ENCODE peak calls at places on chromosomes 5 and 9, in seven cellular contexts. L, J, R, Z, E, I and W are unnamed samples.

GRCh38 chr5:146342882-146343865 is 4.5 kb downstream of the POU4F3 start:
- DNase-seq in Z (no peak), L (no peak), I (no peak), J (no peak), E (no peak), R (no peak), W (no peak)

GRCh38 chr5:132800545-132800944 is 12.6 kb upstream of the SOWAHA start:
- DNase-seq in I (no peak), Z (no peak), J (no peak), R (no peak), E (no peak), L (no peak), W (no peak)

GRCh38 chr9:94586316-94586715 is 7.3 kb downstream of the FBP2 start:
- DNase-seq in L (no peak), Z (peak; percentile 4), I (peak; percentile 3), J (no peak), R (no peak), E (no peak), W (no peak)

GRCh38 chr9:72633966-72634365 is 112.6 kb downstream of the TMC1 start:
- DNase-seq in Z (peak; percentile 24), L (peak; percentile 15), I (peak; percentile 91), R (no peak), E (peak; percentile 74), J (no peak), W (no peak)

GRCh38 chr5:96388186-96388585 is 44.9 kb downstream of the PCSK1 start:
- DNase-seq in L (no peak), R (no peak), I (peak; percentile 84), E (no peak), J (no peak), Z (peak; percentile 39), W (no peak)

GRCh38 chr9:135563858-135564257 is 2.3 kb downstream of the PAEP start:
- DNase-seq in R (no peak), L (no peak), J (no peak), Z (no peak), E (no peak), I (no peak), W (no peak)

GRCh38 chr5:90640484-90641059 is 82.0 kb downstream of the ADGRV1 start:
- DNase-seq in Z (no peak), L (no peak), E (peak; percentile 33), R (peak; percentile 36), J (no peak), I (no peak), W (peak; percentile 6)

GRCh38 chr9:89718176-89718575 is 113.4 kb downstream of the GADD45G start:
- DNase-seq in R (no peak), L (no peak), E (no peak), J (no peak), Z (no peak), I (no peak), W (no peak)

GRCh38 chr9:135701067-135701967 is 668 bp upstream of the KCNT1 start:
- DNase-seq in Z (no peak), E (no peak), I (no peak), R (no peak), L (no peak), J (no peak), W (peak; percentile 62)

GRCh38 chr9:88733651-88734470 is 198.9 kb downstream of the NXNL2 start:
- DNase-seq in J (no peak), Z (peak; percentile 82), E (peak; percentile 78), I (peak; percentile 97), R (no peak), L (no peak), W (no peak)

GRCh38 chr9:96491079-96491879 is 41.3 kb downstream of the HABP4 start:
- DNase-seq in I (no peak), Z (peak; percentile 67), E (no peak), J (no peak), L (peak; percentile 35), R (no peak), W (no peak)

GRCh38 chr9:15468113-15468512 is 42.7 kb downstream of the PSIP1 start:
- DNase-seq in I (peak; percentile 19), Z (no peak), J (no peak), E (no peak), L (no peak), R (no peak), W (no peak)

GRCh38 chr5:170105643-170106611 is at the start of gene FOXI1:
- DNase-seq in R (no peak), Z (no peak), I (no peak), L (no peak), E (no peak), J (peak; percentile 17), W (no peak)

GRCh38 chr5:38793099-38793498 is 52.7 kb upstream of the OSMR start:
- DNase-seq in R (no peak), L (no peak), Z (no peak), I (no peak), E (no peak), J (no peak), W (no peak)

GRCh38 chr9:4762108-4762888 is 21.3 kb upstream of the AK3 start:
- DNase-seq in E (peak; percentile 77), J (peak; percentile 71), Z (peak; percentile 83), L (peak; percentile 78), R (peak; percentile 80), I (peak; percentile 85), W (peak; percentile 66)

GRCh38 chr5:170269579-170269978 is 28.0 kb downstream of the LCP2 start:
- DNase-seq in L (no peak), Z (no peak), J (no peak), R (no peak), I (no peak), E (peak; percentile 62), W (no peak)

GRCh38 chr5:1942158-1942557 is 59.4 kb upstream of the IRX4 start:
- DNase-seq in I (no peak), Z (no peak), J (no peak), E (no peak), R (no peak), L (no peak), W (no peak)

GRCh38 chr9:36128331-36128730 is 8.2 kb upstream of the GLIPR2 start:
- DNase-seq in I (no peak), J (no peak), Z (no peak), R (no peak), L (no peak), E (no peak), W (no peak)

GRCh38 chr5:157491471-157491870 is 31.5 kb downstream of the NIPAL4 start:
- DNase-seq in I (no peak), R (no peak), Z (no peak), L (no peak), J (no peak), E (no peak), W (no peak)

GRCh38 chr5:129465945-129466344 is 5.8 kb downstream of the ADAMTS19 start:
- DNase-seq in E (no peak), I (no peak), R (no peak), J (no peak), L (no peak), Z (no peak), W (no peak)

GRCh38 chr5:141508808-141509611 is 20.1 kb downstream of the PCDHGC5 start:
- DNase-seq in E (peak; percentile 93), L (no peak), I (peak; percentile 97), R (no peak), Z (peak; percentile 96), J (no peak), W (peak; percentile 56)

GRCh38 chr5:122262107-122262506 is 49.9 kb upstream of the SNCAIP start:
- DNase-seq in J (no peak), R (no peak), I (peak; percentile 79), Z (peak; percentile 47), L (no peak), E (peak; percentile 48), W (no peak)

GRCh38 chr9:127915801-127916664 is 808 bp downstream of the ST6GALNAC4 start:
- DNase-seq in J (no peak), E (no peak), I (no peak), L (no peak), Z (no peak), R (no peak), W (no peak)

GRCh38 chr5:67815455-67816391 is 399.8 kb upstream of the PIK3R1 start:
- DNase-seq in J (peak; percentile 64), R (no peak), E (peak; percentile 61), I (peak; percentile 84), Z (peak; percentile 16), L (no peak), W (no peak)
- TF ChIP-seq CTCF in J (no peak), R (no peak), E (no peak), I (no peak), Z (no peak), L (no peak), W (no peak)

GRCh38 chr9:1018121-1018520 is 32.0 kb upstream of the DMRT2 start:
- DNase-seq in R (no peak), L (peak; percentile 13), Z (peak; percentile 36), J (no peak), E (peak; percentile 48), I (peak; percentile 39), W (no peak)
- TF ChIP-seq CTCF in R (peak; percentile 18), L (peak; percentile 46), Z (peak; percentile 41), J (no peak), E (peak; percentile 76), I (peak; percentile 43), W (peak; percentile 32)

GRCh38 chr5:112245616-112246015 is 173.5 kb downstream of the EPB41L4A start:
- DNase-seq in L (no peak), I (no peak), Z (no peak), J (no peak), R (no peak), E (no peak), W (no peak)

GRCh38 chr5:112237456-112237855 is 181.6 kb downstream of the EPB41L4A start:
- DNase-seq in Z (no peak), E (no peak), R (no peak), L (no peak), I (no peak), J (no peak), W (no peak)

GRCh38 chr5:112238473-112238872 is 180.6 kb downstream of the EPB41L4A start:
- DNase-seq in E (no peak), I (no peak), Z (no peak), J (no peak), L (no peak), R (no peak), W (no peak)

GRCh38 chr5:112240011-112240410 is 179.1 kb downstream of the EPB41L4A start:
- DNase-seq in J (peak; percentile 58), E (no peak), I (no peak), L (no peak), R (no peak), Z (no peak), W (no peak)
- TF ChIP-seq CTCF in J (no peak), E (no peak), I (no peak), L (no peak), R (no peak), Z (no peak), W (no peak)

DNA sequence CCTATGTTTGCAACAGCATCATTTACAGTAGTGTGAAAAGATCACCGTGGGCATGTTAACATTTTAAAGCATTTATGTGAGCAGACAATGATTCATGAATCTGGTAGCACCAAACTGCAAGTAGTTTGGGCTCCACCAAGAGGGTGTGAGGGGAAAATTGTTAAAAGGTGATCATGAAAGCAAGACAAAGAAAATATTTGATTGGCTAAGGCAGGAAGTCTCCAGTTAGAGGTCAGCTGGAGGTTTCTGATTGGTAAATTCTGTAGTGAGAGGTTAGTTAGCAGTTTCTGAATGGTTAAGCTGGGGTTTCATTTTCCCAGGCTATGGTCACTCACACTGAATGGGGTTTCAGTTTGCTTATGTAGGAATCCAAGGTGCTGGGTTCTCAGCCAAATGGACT is 13.5 kb upstream of the DRD1 start:
- DNase-seq in E (peak; percentile 50), I (no peak), L (no peak), Z (no peak), J (no peak), R (peak; percentile 24), W (no peak)
- TF ChIP-seq CTCF in E (no peak), I (no peak), L (peak; percentile 9), Z (no peak), J (no peak), R (no peak), W (no peak)